ENCODE peak calls at places on chromosome 6, in six cellular contexts. N is T-helper 1 cell, L is germinal center, O is NCI-H2171, Q is EL, D is psoas muscle. R is an unnamed sample.

GRCh38 chr6:448296-449056 is 56.9 kb downstream of the IRF4 start:
- DNase-seq in Q (no peak), D (no peak), O (no peak), N (no peak), L (no peak), R (no peak)

GRCh38 chr6:107154131-107154906 is 39.0 kb upstream of the BEND3 start:
- DNase-seq in N (no peak), L (no peak), D (no peak), Q (no peak), O (no peak), R (no peak)

GRCh38 chr6:99119109-99120031 is 171.6 kb upstream of the FBXL4 start:
- DNase-seq in D (no peak), L (peak; percentile 8), N (no peak), Q (peak; percentile 49), O (peak; percentile 5), R (peak; percentile 57)

GRCh38 chr6:10759312-10759839 is 11.8 kb downstream of the TMEM14B start:
- DNase-seq in D (no peak), L (peak; percentile 19), N (no peak), Q (peak; percentile 98), O (peak; percentile 43), R (peak; percentile 64)

GRCh38 chr6:125821825-125822281 is 31.1 kb downstream of the NCOA7 start:
- DNase-seq in N (no peak), L (no peak), Q (peak; percentile 8), D (no peak), O (peak; percentile 37), R (no peak)

GRCh38 chr6:136334853-136335252 is 45.2 kb upstream of the BCLAF1 start:
- DNase-seq in O (no peak), N (no peak), D (no peak), Q (no peak), L (no peak), R (no peak)

GRCh38 chr6:117559299-117559698 is 43.0 kb downstream of the GOPC start:
- DNase-seq in N (no peak), D (no peak), L (no peak), Q (no peak), O (peak; percentile 31), R (no peak)

GRCh38 chr6:107822154-107823046 is 1.7 kb downstream of the SCML4 start:
- DNase-seq in D (no peak), N (peak; percentile 44), L (peak; percentile 43), O (no peak), Q (peak; percentile 10), R (peak; percentile 55)

GRCh38 chr6:166470029-166470862 is 87.5 kb upstream of the MPC1 start:
- DNase-seq in L (no peak), Q (no peak), O (no peak), D (no peak), N (no peak), R (no peak)

GRCh38 chr6:48141975-48142374 is 31.0 kb upstream of the PTCHD4 start:
- DNase-seq in L (no peak), O (no peak), D (no peak), N (no peak), Q (no peak), R (no peak)

GRCh38 chr6:113496157-113496556 is 361.0 kb upstream of the MARCKS start:
- DNase-seq in Q (no peak), D (no peak), L (no peak), N (no peak), O (no peak), R (no peak)

GRCh38 chr6:100186552-100186951 is 192.5 kb upstream of the MCHR2 start:
- DNase-seq in O (no peak), Q (peak; percentile 20), N (no peak), L (no peak), D (peak; percentile 31), R (no peak)

GRCh38 chr6:36917541-36918193 is 31.9 kb downstream of the C6orf89 start:
- DNase-seq in D (peak; percentile 76), O (no peak), L (no peak), N (no peak), Q (peak; percentile 32), R (no peak)

GRCh38 chr6:158321960-158322359 is 9.7 kb downstream of the TULP4 start:
- DNase-seq in O (no peak), L (no peak), Q (peak; percentile 50), N (no peak), D (no peak), R (no peak)

GRCh38 chr6:38750968-38751615 is 36.0 kb downstream of the DNAH8 start:
- DNase-seq in L (no peak), O (no peak), D (no peak), Q (no peak), N (no peak), R (no peak)

GRCh38 chr6:157020398-157021266 is 243.5 kb downstream of the ARID1B start:
- DNase-seq in O (peak; percentile 66), Q (peak; percentile 72), L (peak; percentile 78), N (peak; percentile 51), D (no peak), R (peak; percentile 68)

GRCh38 chr6:155122199-155122950 is 127.3 kb downstream of the TIAM2 start:
- DNase-seq in L (no peak), O (no peak), D (no peak), N (no peak), Q (no peak), R (no peak)

GRCh38 chr6:14921170-14921569 is 324.7 kb upstream of the JARID2 start:
- DNase-seq in O (no peak), Q (no peak), D (peak; percentile 85), L (no peak), N (no peak), R (no peak)

GRCh38 chr6:36985963-36986703 is at the start of gene MTCH1:
- DNase-seq in Q (peak; percentile 89), L (peak; percentile 96), D (peak; percentile 96), N (peak; percentile 91), O (peak; percentile 88), R (peak; percentile 93)

GRCh38 chr6:43231053-43231452 is 1.8 kb upstream of the DNPH1 start:
- DNase-seq in Q (no peak), L (no peak), N (no peak), O (no peak), D (peak; percentile 16), R (no peak)